ENCODE peak calls at places on chromosomes 13 and 19, in ten cellular contexts. Q is activated CD8-positive, alpha-beta T cell treated with anti-CD3 and anti-CD28 coated beads for 36 hours; N is tibial nerve; T is IMR-90; F is H1; I is NCI-H524; G is HFF-Myc; K is stimulated activated CD4-positive, alpha-beta T cell treated with anti-CD3 and anti-CD28 coated beads, Interleukin-2, amount 100 ng/mL, for 48 hours; Y is HepG2; L is fibroblast of mammary gland. C is an unnamed sample.

GRCh38 chr13:73924607-73925006 is 209.6 kb downstream of the KLF12 start:
- DNase-seq in Q (no peak), N (no peak), T (no peak), F (no peak), I (no peak), G (no peak), K (no peak), Y (no peak), L (no peak), C (no peak)

GRCh38 chr13:46983881-46984280 is 87.0 kb upstream of the HTR2A start:
- DNase-seq in Q (no peak), N (no peak), T (peak), F (no peak), I (no peak), G (no peak), K (no peak), Y (peak), L (peak), C (no peak)

GRCh38 chr19:40178756-40179155 is 12.5 kb upstream of the MAP3K10 start:
- DNase-seq in Q (no peak), N (no peak), T (no peak), F (no peak), I (no peak), G (no peak), K (no peak), Y (no peak), L (no peak), C (no peak)

GRCh38 chr19:48866692-48867091 is 1.7 kb downstream of the PLEKHA4 start:
- DNase-seq in Q (no peak), N (no peak), T (no peak), F (no peak), I (no peak), G (no peak), K (no peak), Y (no peak), L (no peak), C (no peak)

GRCh38 chr13:31767175-31767900 is 28.0 kb downstream of the RXFP2 start:
- DNase-seq in Q (no peak), N (peak), T (peak), F (no peak), I (no peak), G (no peak), K (no peak), Y (no peak), L (peak), C (no peak)

GRCh38 chr13:23470706-23471610 is 37.5 kb upstream of the SACS start:
- DNase-seq in Q (no peak), N (no peak), T (no peak), F (no peak), I (no peak), G (no peak), K (no peak), Y (peak), L (no peak), C (no peak)

GRCh38 chr13:23323946-23324709 is 109.4 kb downstream of the SACS start:
- DNase-seq in Q (no peak), N (no peak), T (peak), F (no peak), I (no peak), G (no peak), K (no peak), Y (no peak), L (no peak), C (no peak)

GRCh38 chr13:108575430-108575829 is 54.0 kb upstream of the MYO16 start:
- DNase-seq in Q (no peak), N (no peak), T (no peak), F (no peak), I (no peak), G (no peak), K (no peak), Y (no peak), L (no peak), C (no peak)

GRCh38 chr19:42412661-42413076 is 14.5 kb downstream of the LIPE start:
- DNase-seq in Q (no peak), N (no peak), T (no peak), F (no peak), I (no peak), G (no peak), K (no peak), Y (no peak), L (no peak), C (no peak)

GRCh38 chr19:18416778-18417249 is 2.4 kb upstream of the SSBP4 start:
- DNase-seq in Q (peak), N (peak), T (peak), F (peak), I (peak), G (peak), K (no peak), Y (peak), L (peak), C (peak)

GRCh38 chr19:40689339-40690049 is 957 bp downstream of the NUMBL start:
- DNase-seq in Q (peak), N (no peak), T (no peak), F (peak), I (no peak), G (no peak), K (no peak), Y (no peak), L (peak), C (peak)